ENCODE peak calls at places on chromosomes 7 and 10, in seven cellular contexts. I is AG04449; R is endothelial cell; L is suprapubic skin; C is stimulated activated CD8-positive, alpha-beta memory T cell treated with anti-CD3 and anti-CD28 coated beads, Interleukin-15, amount 100 ng/mL, for 24 hours; G is NCI-H748 treated with DMSO at 0.1 percent for 48 hours; M is A172. Y is an unnamed sample.

GRCh38 chr7:87058739-87059524 is 522 bp downstream of the ELAPOR2 start:
- DNase-seq in I (no peak), R (peak), L (no peak), C (no peak), G (peak), M (no peak), Y (peak)

GRCh38 chr7:45402480-45403218 is 171.5 kb upstream of the ADCY1 start:
- DNase-seq in I (no peak), R (no peak), L (no peak), C (no peak), G (no peak), M (peak), Y (no peak)

GRCh38 chr7:138890782-138891445 is 90.3 kb downstream of the KIAA1549 start:
- DNase-seq in I (no peak), R (no peak), L (no peak), C (no peak), G (peak), M (no peak), Y (no peak)

GRCh38 chr10:113061054-113061430 is 111.0 kb downstream of the TCF7L2 start:
- DNase-seq in I (no peak), R (no peak), L (no peak), C (no peak), G (no peak), M (no peak), Y (no peak)

GRCh38 chr10:14569274-14570060 is 205.2 kb downstream of the FAM107B start:
- DNase-seq in I (no peak), R (no peak), L (no peak), C (no peak), G (no peak), M (no peak), Y (no peak)

GRCh38 chr10:10871312-10871711 is 146.4 kb upstream of the CELF2 start:
- DNase-seq in I (no peak), R (no peak), L (no peak), C (no peak), G (no peak), M (no peak), Y (no peak)

GRCh38 chr10:15360566-15360965 is 10.5 kb downstream of the FAM171A1 start:
- DNase-seq in I (no peak), R (no peak), L (no peak), C (no peak), G (no peak), M (no peak), Y (no peak)

GRCh38 chr7:35465791-35466336 is 212.0 kb upstream of the TBX20 start:
- DNase-seq in I (no peak), R (no peak), L (no peak), C (no peak), G (no peak), M (no peak), Y (no peak)

GRCh38 chr10:92972066-92972870 is 88.3 kb upstream of the CYP26C1 start:
- DNase-seq in I (peak), R (no peak), L (no peak), C (no peak), G (no peak), M (peak), Y (peak)

GRCh38 chr10:17474595-17474994 is 20.2 kb upstream of the ST8SIA6 start:
- DNase-seq in I (no peak), R (no peak), L (no peak), C (no peak), G (peak), M (no peak), Y (no peak)

GRCh38 chr10:49272251-49273081 is 26.5 kb upstream of the C10orf71 start:
- DNase-seq in I (no peak), R (no peak), L (no peak), C (no peak), G (no peak), M (no peak), Y (no peak)

GRCh38 chr7:138049505-138050116 is 26.6 kb upstream of the AKR1D1 start:
- DNase-seq in I (no peak), R (no peak), L (no peak), C (no peak), G (no peak), M (no peak), Y (no peak)

GRCh38 chr10:8278099-8278498 is 223.6 kb downstream of the GATA3 start:
- DNase-seq in I (no peak), R (no peak), L (no peak), C (no peak), G (no peak), M (no peak), Y (no peak)

GRCh38 chr7:8283968-8284367 is 22.0 kb upstream of the ICA1 start:
- DNase-seq in I (no peak), R (no peak), L (no peak), C (no peak), G (no peak), M (no peak), Y (no peak)

GRCh38 chr7:39525926-39526325 is 40.3 kb upstream of the YAE1 start:
- DNase-seq in I (no peak), R (no peak), L (no peak), C (no peak), G (no peak), M (no peak), Y (no peak)

GRCh38 chr10:35506741-35507140 is 98.4 kb upstream of the GJD4 start:
- DNase-seq in I (no peak), R (no peak), L (no peak), C (no peak), G (no peak), M (no peak), Y (no peak)

GRCh38 chr7:151631149-151631967 is 111.7 kb upstream of the RHEB start:
- DNase-seq in I (no peak), R (no peak), L (no peak), C (no peak), G (peak), M (no peak), Y (no peak)

GRCh38 chr10:22570733-22571430 is 143.5 kb downstream of the PIP4K2A start:
- DNase-seq in I (no peak), R (no peak), L (no peak), C (no peak), G (no peak), M (no peak), Y (no peak)

GRCh38 chr10:115866174-115866573 is 406.8 kb downstream of the GFRA1 start:
- DNase-seq in I (no peak), R (no peak), L (no peak), C (no peak), G (no peak), M (no peak), Y (no peak)

GRCh38 chr10:68506406-68506805 is 20.9 kb downstream of the SLC25A16 start:
- DNase-seq in I (no peak), R (no peak), L (no peak), C (no peak), G (no peak), M (no peak), Y (peak)

GRCh38 chr10:115985696-115986095 is 287.3 kb downstream of the GFRA1 start:
- DNase-seq in I (no peak), R (no peak), L (no peak), C (no peak), G (no peak), M (no peak), Y (no peak)

GRCh38 chr7:39353615-39354376 is 212.4 kb upstream of the YAE1 start:
- DNase-seq in I (peak), R (peak), L (no peak), C (no peak), G (peak), M (peak), Y (no peak)

GRCh38 chr7:27616914-27617548 is 45.7 kb downstream of the HIBADH start:
- DNase-seq in I (no peak), R (no peak), L (no peak), C (no peak), G (no peak), M (no peak), Y (no peak)

GRCh38 chr7:94510582-94511456 is 1.2 kb downstream of the CASD1 start:
- DNase-seq in I (no peak), R (peak), L (no peak), C (peak), G (peak), M (peak), Y (peak)

GRCh38 chr10:130048081-130048480 is 62.5 kb downstream of the C10orf143 start:
- DNase-seq in I (no peak), R (no peak), L (no peak), C (no peak), G (no peak), M (no peak), Y (no peak)

GRCh38 chr7:138254444-138254843 is 178.2 kb downstream of the AKR1D1 start:
- DNase-seq in I (no peak), R (no peak), L (no peak), C (no peak), G (no peak), M (no peak), Y (no peak)

GRCh38 chr7:144975882-144976281 is 140.0 kb upstream of the TPK1 start:
- DNase-seq in I (no peak), R (no peak), L (no peak), C (no peak), G (no peak), M (peak), Y (no peak)

GRCh38 chr10:92492748-92493240 is 81.1 kb downstream of the IDE start:
- DNase-seq in I (no peak), R (no peak), L (no peak), C (no peak), G (no peak), M (no peak), Y (no peak)

GRCh38 chr10:79142522-79143309 is 74.0 kb downstream of the ZMIZ1 start:
- DNase-seq in I (no peak), R (no peak), L (no peak), C (no peak), G (no peak), M (no peak), Y (no peak)

GRCh38 chr7:155256761-155257481 is 40.8 kb upstream of the INSIG1 start:
- DNase-seq in I (no peak), R (no peak), L (no peak), C (no peak), G (no peak), M (no peak), Y (no peak)

GRCh38 chr10:31803606-31804195 is 124.9 kb downstream of the ARHGAP12 start:
- DNase-seq in I (peak), R (no peak), L (no peak), C (no peak), G (no peak), M (no peak), Y (no peak)

GRCh38 chr10:77456414-77456813 is 181.2 kb downstream of the KCNMA1 start:
- DNase-seq in I (no peak), R (no peak), L (no peak), C (no peak), G (peak), M (no peak), Y (no peak)

GRCh38 chr7:104980969-104981670 is 32.9 kb upstream of the KMT2E start:
- DNase-seq in I (no peak), R (no peak), L (no peak), C (no peak), G (peak), M (peak), Y (peak)

GRCh38 chr7:137081694-137082093 is 213.2 kb downstream of the CHRM2 start:
- DNase-seq in I (peak), R (no peak), L (no peak), C (no peak), G (no peak), M (peak), Y (no peak)

GRCh38 chr7:36683695-36684357 is 40.5 kb downstream of the AOAH start:
- DNase-seq in I (no peak), R (no peak), L (no peak), C (no peak), G (no peak), M (no peak), Y (no peak)